ENCODE peak calls at places on chromosomes 7 and 10, in ten cellular contexts. K, M, I, B, F, U, W, Y, C and D are unnamed samples.

GRCh38 chr10:131167036-131167860 is 144.3 kb downstream of the TCERG1L start:
- DNase-seq in K (no peak), M (no peak), I (no peak), B (no peak), F (no peak), U (no peak), W (no peak), Y (no peak), C (peak), D (no peak)

GRCh38 chr10:124092270-124093075 is 925 bp downstream of the CHST15 start:
- DNase-seq in K (no peak), M (no peak), I (peak), B (peak), F (peak), U (peak), W (peak), Y (no peak), C (peak), D (no peak)

GRCh38 chr10:93818086-93818485 is 60.4 kb downstream of the LGI1 start:
- DNase-seq in K (no peak), M (no peak), I (no peak), B (no peak), F (peak), U (no peak), W (no peak), Y (no peak), C (no peak), D (no peak)

GRCh38 chr10:119522747-119523426 is 19.6 kb downstream of the RGS10 start:
- DNase-seq in K (no peak), M (no peak), I (no peak), B (no peak), F (no peak), U (no peak), W (peak), Y (no peak), C (peak), D (no peak)

GRCh38 chr7:3154881-3155494 is 111.3 kb upstream of the CARD11 start:
- DNase-seq in K (peak), M (peak), I (peak), B (peak), F (no peak), U (no peak), W (peak), Y (no peak), C (no peak), D (no peak)

GRCh38 chr10:4503076-4503475 is 322.9 kb upstream of the AKR1E2 start:
- DNase-seq in K (no peak), M (no peak), I (peak), B (no peak), F (no peak), U (no peak), W (no peak), Y (no peak), C (no peak), D (no peak)

GRCh38 chr7:90931996-90932912 is 332.0 kb upstream of the FZD1 start:
- DNase-seq in K (no peak), M (no peak), I (peak), B (peak), F (no peak), U (no peak), W (no peak), Y (no peak), C (no peak), D (no peak)

GRCh38 chr7:139828880-139829653 is at the start of gene TBXAS1:
- DNase-seq in K (no peak), M (no peak), I (no peak), B (no peak), F (no peak), U (no peak), W (no peak), Y (peak), C (no peak), D (peak)

GRCh38 chr10:86230538-86231180 is 135.9 kb downstream of the GRID1 start:
- DNase-seq in K (no peak), M (no peak), I (no peak), B (no peak), F (no peak), U (peak), W (no peak), Y (no peak), C (no peak), D (no peak)

GRCh38 chr10:81978238-81978637 is 103.2 kb downstream of the NRG3 start:
- DNase-seq in K (no peak), M (no peak), I (peak), B (peak), F (no peak), U (no peak), W (no peak), Y (no peak), C (no peak), D (peak)

GRCh38 chr7:66737667-66738066 is 2.9 kb upstream of the RABGEF1 start:
- DNase-seq in K (no peak), M (no peak), I (no peak), B (no peak), F (no peak), U (no peak), W (no peak), Y (no peak), C (no peak), D (no peak)

GRCh38 chr7:46859963-46860475 is 721.9 kb downstream of the TNS3 start:
- DNase-seq in K (no peak), M (no peak), I (peak), B (peak), F (no peak), U (peak), W (no peak), Y (no peak), C (no peak), D (no peak)

GRCh38 chr7:23299770-23300300 is 696 bp downstream of the MALSU1 start:
- DNase-seq in K (no peak), M (no peak), I (peak), B (no peak), F (no peak), U (peak), W (no peak), Y (no peak), C (no peak), D (peak)

GRCh38 chr10:11819027-11819426 is 4.1 kb upstream of the PROSER2 start:
- DNase-seq in K (no peak), M (no peak), I (no peak), B (no peak), F (no peak), U (no peak), W (no peak), Y (no peak), C (no peak), D (no peak)

GRCh38 chr7:25087855-25088254 is 37.2 kb downstream of the CYCS start:
- DNase-seq in K (no peak), M (no peak), I (no peak), B (no peak), F (no peak), U (no peak), W (no peak), Y (peak), C (no peak), D (no peak)

GRCh38 chr10:121627810-121628209 is 29.6 kb upstream of the FGFR2 start:
- DNase-seq in K (no peak), M (no peak), I (no peak), B (no peak), F (no peak), U (no peak), W (no peak), Y (no peak), C (no peak), D (no peak)

GRCh38 chr10:89611282-89611681 is 33.8 kb downstream of the PANK1 start:
- DNase-seq in K (no peak), M (no peak), I (no peak), B (no peak), F (no peak), U (no peak), W (no peak), Y (no peak), C (no peak), D (no peak)

GRCh38 chr7:64626083-64626469 is 39.9 kb upstream of the ZNF107 start:
- DNase-seq in K (no peak), M (no peak), I (no peak), B (no peak), F (no peak), U (no peak), W (no peak), Y (no peak), C (no peak), D (no peak)

GRCh38 chr7:30974605-30975256 is 11.0 kb downstream of the GHRHR start:
- DNase-seq in K (no peak), M (no peak), I (peak), B (peak), F (peak), U (peak), W (peak), Y (peak), C (peak), D (no peak)

GRCh38 chr7:89311886-89312285 is 516.3 kb upstream of the TEX47 start:
- DNase-seq in K (no peak), M (no peak), I (no peak), B (no peak), F (no peak), U (no peak), W (no peak), Y (no peak), C (no peak), D (no peak)

GRCh38 chr7:113561446-113561845 is 357.4 kb downstream of the PPP1R3A start:
- DNase-seq in K (peak), M (no peak), I (peak), B (peak), F (no peak), U (no peak), W (no peak), Y (peak), C (no peak), D (no peak)

GRCh38 chr7:129502708-129503685 is 666 bp downstream of the SMKR1 start:
- DNase-seq in K (no peak), M (no peak), I (no peak), B (no peak), F (no peak), U (no peak), W (no peak), Y (no peak), C (no peak), D (no peak)

GRCh38 chr7:145104400-145104799 is 268.5 kb upstream of the TPK1 start:
- DNase-seq in K (no peak), M (no peak), I (no peak), B (no peak), F (no peak), U (no peak), W (no peak), Y (no peak), C (no peak), D (no peak)
- TF ChIP-seq CTCF in K (no peak), M (no peak), I (no peak), B (no peak), F (no peak), U (no peak), W (no peak), Y (no peak), C (no peak), D (no peak)

DNA sequence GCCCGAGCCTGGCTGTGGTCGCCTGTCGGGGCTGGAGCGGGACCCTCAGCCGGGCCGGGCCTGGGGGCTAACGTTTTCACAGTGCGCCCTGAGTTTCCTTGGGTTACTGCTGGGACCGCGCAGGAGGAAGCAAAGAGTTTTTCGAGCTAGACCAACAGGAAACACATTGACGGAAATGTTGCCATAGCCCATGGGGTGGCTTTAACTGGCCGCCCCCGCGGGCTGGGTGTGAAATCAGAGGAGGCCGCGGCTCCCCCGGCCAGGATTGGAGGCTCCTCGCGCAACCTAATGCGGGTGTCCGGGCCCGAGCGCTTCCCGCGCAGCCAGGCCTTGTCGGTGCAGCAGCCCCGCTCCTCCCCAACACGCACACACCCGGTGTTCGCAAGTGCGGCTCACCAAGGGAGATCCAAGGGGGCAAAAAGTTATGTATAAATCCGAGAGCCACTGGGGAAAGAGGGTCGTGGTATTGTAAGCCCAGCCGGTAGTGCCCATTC is 1.9 kb downstream of the HHEX start:
- DNase-seq in K (no peak), M (no peak), I (no peak), B (no peak), F (peak), U (peak), W (no peak), Y (peak), C (no peak), D (no peak)
- H3K4me3 ChIP-seq in K (peak), M (no peak), I (no peak), B (peak), F (peak), U (no peak), W (no peak), Y (peak), C (peak), D (no peak)

DNA sequence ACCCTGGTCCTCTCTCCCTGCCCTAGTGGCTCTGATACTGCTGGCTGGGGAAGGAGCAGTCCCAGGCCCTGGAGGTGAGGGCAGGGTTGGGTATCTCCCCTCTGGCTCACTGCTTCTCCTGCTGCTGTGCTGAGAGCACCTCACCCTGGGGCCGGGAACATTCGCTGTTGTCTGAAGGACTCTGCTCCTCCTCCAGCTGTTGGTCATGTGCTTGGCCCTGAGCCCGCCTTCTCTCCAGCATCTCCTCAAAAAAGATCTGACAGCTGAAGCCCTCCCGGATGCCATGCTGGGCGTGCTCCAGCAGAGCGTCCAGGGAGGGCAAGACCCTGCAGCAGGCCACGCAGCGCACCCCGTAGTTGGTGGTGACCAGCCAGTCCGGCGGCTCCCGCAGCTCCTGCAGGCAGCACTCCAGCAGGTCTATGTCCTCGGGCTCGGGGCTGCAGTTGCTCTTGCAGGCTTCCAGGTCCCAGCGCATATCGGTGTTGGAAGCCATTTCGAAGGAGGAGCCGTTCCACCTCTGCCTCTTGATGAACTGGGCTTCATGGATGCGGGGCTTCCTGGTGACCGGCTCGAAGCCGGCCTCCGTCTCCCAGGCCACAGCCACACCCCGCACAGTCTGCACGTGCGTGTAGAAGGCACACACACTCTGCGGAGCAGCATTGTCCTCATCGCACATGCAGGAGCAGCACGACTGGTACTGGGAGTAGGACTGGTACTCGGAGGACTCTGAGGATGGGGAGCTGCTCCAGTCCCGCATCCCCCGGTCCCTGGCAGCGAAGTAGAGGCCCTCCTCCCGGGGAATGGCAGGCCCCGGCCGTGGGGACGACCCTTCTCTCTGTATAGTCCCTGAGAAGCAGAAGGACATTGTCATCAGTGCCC is 2.1 kb downstream of the FAM170B start:
- DNase-seq in K (no peak), M (no peak), I (no peak), B (no peak), F (peak), U (no peak), W (peak), Y (no peak), C (no peak), D (no peak)
- TF ChIP-seq CTCF in K (no peak), M (no peak), I (no peak), B (no peak), F (no peak), U (no peak), W (no peak), Y (no peak), C (no peak), D (no peak)

GRCh38 chr7:7820409-7820808 is 102.0 kb upstream of the RPA3 start:
- DNase-seq in K (no peak), M (no peak), I (no peak), B (no peak), F (no peak), U (no peak), W (no peak), Y (no peak), C (no peak), D (no peak)
- H3K4me3 ChIP-seq in K (no peak), M (no peak), I (no peak), B (no peak), F (no peak), U (no peak), W (no peak), Y (no peak), C (no peak), D (no peak)